ENCODE peak calls at places on chromosomes 4 and X, in ten cellular contexts. P is cardiac muscle cell, M is tibial artery, J is foreskin keratinocyte, B is MM.1S, Z is left ventricle myocardium inferior, A is GM23338, W is tibial nerve, S is H9, H is psoas muscle. N is an unnamed sample.

GRCh38 chr4:173937871-173938270 is 345.6 kb downstream of the FBXO8 start:
- DNase-seq in P (no peak), M (no peak), J (no peak), B (no peak), Z (no peak), A (no peak), W (no peak), S (no peak), H (no peak), N (no peak)

GRCh38 chrX:150372280-150372679 is 9.2 kb downstream of the MAMLD1 start:
- DNase-seq in P (no peak), M (no peak), J (no peak), B (no peak), Z (no peak), A (no peak), W (no peak), S (no peak), H (no peak), N (no peak)

GRCh38 chr4:16530688-16531635 is 304.7 kb upstream of the TAPT1 start:
- DNase-seq in P (no peak), M (no peak), J (no peak), B (no peak), Z (no peak), A (no peak), W (no peak), S (no peak), H (no peak), N (no peak)

GRCh38 chr4:108430921-108431320 is 189.5 kb upstream of the RPL34 start:
- DNase-seq in P (no peak), M (no peak), J (no peak), B (no peak), Z (no peak), A (no peak), W (no peak), S (no peak), H (no peak), N (no peak)

GRCh38 chr4:37639551-37640293 is 46.5 kb downstream of the RELL1 start:
- DNase-seq in P (no peak), M (no peak), J (no peak), B (no peak), Z (no peak), A (no peak), W (no peak), S (no peak), H (no peak), N (no peak)

GRCh38 chrX:119036369-119037029 is 36.3 kb upstream of the CT47C1 start:
- DNase-seq in P (no peak), M (no peak), J (no peak), B (no peak), Z (no peak), A (no peak), W (no peak), S (no peak), H (no peak), N (no peak)

GRCh38 chrX:23883737-23884354 is 23.9 kb downstream of the APOO start:
- DNase-seq in P (no peak), M (no peak), J (peak), B (no peak), Z (no peak), A (peak), W (no peak), S (no peak), H (no peak), N (no peak)

GRCh38 chrX:35150642-35151239 is 208.1 kb downstream of the FAM47B start:
- DNase-seq in P (no peak), M (no peak), J (no peak), B (no peak), Z (no peak), A (no peak), W (no peak), S (no peak), H (no peak), N (no peak)

GRCh38 chrX:19867411-19867732 is 20.0 kb downstream of the SH3KBP1 start:
- DNase-seq in P (no peak), M (no peak), J (no peak), B (no peak), Z (no peak), A (no peak), W (peak), S (no peak), H (no peak), N (no peak)

GRCh38 chr4:81550005-81550896 is 78.5 kb upstream of the RASGEF1B start:
- DNase-seq in P (no peak), M (no peak), J (no peak), B (no peak), Z (no peak), A (no peak), W (no peak), S (no peak), H (peak), N (no peak)

GRCh38 chr4:72564184-72564583 is 4.8 kb downstream of the ADAMTS3 start:
- DNase-seq in P (no peak), M (no peak), J (peak), B (no peak), Z (no peak), A (no peak), W (no peak), S (no peak), H (no peak), N (no peak)

GRCh38 chrX:102067966-102068723 is 57.3 kb upstream of the TCEAL2 start:
- DNase-seq in P (peak), M (no peak), J (peak), B (peak), Z (no peak), A (peak), W (peak), S (no peak), H (no peak), N (no peak)

GRCh38 chr4:165326831-165327210 is 648 bp upstream of the MSMO1 start:
- DNase-seq in P (peak), M (no peak), J (no peak), B (peak), Z (no peak), A (peak), W (no peak), S (peak), H (peak), N (no peak)

GRCh38 chrX:134544614-134545255 is 84.8 kb downstream of the HPRT1 start:
- DNase-seq in P (peak), M (no peak), J (peak), B (no peak), Z (no peak), A (peak), W (no peak), S (peak), H (no peak), N (no peak)

GRCh38 chrX:32408389-32408788 is 803.0 kb downstream of the DMD start:
- DNase-seq in P (no peak), M (no peak), J (no peak), B (peak), Z (no peak), A (peak), W (no peak), S (no peak), H (no peak), N (no peak)
- TF ChIP-seq CTCF in P (no peak), M (no peak), J (peak), B (peak), Z (no peak), A (peak), W (no peak), S (peak), H (no peak), N (no peak)

GRCh38 chr4:153344131-153345010 is at the start of gene MND1:
- DNase-seq in P (peak), M (peak), J (peak), B (peak), Z (peak), A (peak), W (peak), S (peak), H (peak), N (peak)

GRCh38 chr4:153346563-153346962 is 2.1 kb downstream of the MND1 start:
- DNase-seq in P (peak), M (no peak), J (no peak), B (no peak), Z (no peak), A (peak), W (no peak), S (no peak), H (no peak), N (no peak)

GRCh38 chr4:153346031-153346430 is 1.5 kb downstream of the MND1 start:
- DNase-seq in P (no peak), M (no peak), J (no peak), B (no peak), Z (no peak), A (no peak), W (no peak), S (no peak), H (no peak), N (no peak)

GRCh38 chr4:153347117-153347516 is 2.6 kb downstream of the MND1 start:
- DNase-seq in P (no peak), M (no peak), J (no peak), B (no peak), Z (no peak), A (no peak), W (no peak), S (no peak), H (no peak), N (no peak)

GRCh38 chr4:153345011-153345981 is 808 bp downstream of the MND1 start:
- DNase-seq in P (peak), M (peak), J (peak), B (peak), Z (no peak), A (peak), W (peak), S (peak), H (peak), N (peak)
- H3K27ac ChIP-seq in P (no peak), M (peak), J (peak), B (peak), Z (no peak), A (peak), W (no peak), S (no peak), H (peak), N (no peak)

GRCh38 chr4:129164243-129164642 is 68.3 kb downstream of the C4orf33 start:
- DNase-seq in P (no peak), M (no peak), J (no peak), B (no peak), Z (no peak), A (no peak), W (no peak), S (no peak), H (no peak), N (no peak)

GRCh38 chr4:129162450-129162849 is 66.5 kb downstream of the C4orf33 start:
- DNase-seq in P (no peak), M (no peak), J (no peak), B (no peak), Z (no peak), A (no peak), W (no peak), S (no peak), H (no peak), N (no peak)

GRCh38 chr4:129163427-129163826 is 67.5 kb downstream of the C4orf33 start:
- DNase-seq in P (no peak), M (no peak), J (no peak), B (no peak), Z (no peak), A (no peak), W (no peak), S (no peak), H (no peak), N (no peak)

GRCh38 chr4:129172181-129172580 is 76.2 kb downstream of the C4orf33 start:
- DNase-seq in P (no peak), M (no peak), J (no peak), B (no peak), Z (no peak), A (no peak), W (no peak), S (no peak), H (no peak), N (no peak)

DNA sequence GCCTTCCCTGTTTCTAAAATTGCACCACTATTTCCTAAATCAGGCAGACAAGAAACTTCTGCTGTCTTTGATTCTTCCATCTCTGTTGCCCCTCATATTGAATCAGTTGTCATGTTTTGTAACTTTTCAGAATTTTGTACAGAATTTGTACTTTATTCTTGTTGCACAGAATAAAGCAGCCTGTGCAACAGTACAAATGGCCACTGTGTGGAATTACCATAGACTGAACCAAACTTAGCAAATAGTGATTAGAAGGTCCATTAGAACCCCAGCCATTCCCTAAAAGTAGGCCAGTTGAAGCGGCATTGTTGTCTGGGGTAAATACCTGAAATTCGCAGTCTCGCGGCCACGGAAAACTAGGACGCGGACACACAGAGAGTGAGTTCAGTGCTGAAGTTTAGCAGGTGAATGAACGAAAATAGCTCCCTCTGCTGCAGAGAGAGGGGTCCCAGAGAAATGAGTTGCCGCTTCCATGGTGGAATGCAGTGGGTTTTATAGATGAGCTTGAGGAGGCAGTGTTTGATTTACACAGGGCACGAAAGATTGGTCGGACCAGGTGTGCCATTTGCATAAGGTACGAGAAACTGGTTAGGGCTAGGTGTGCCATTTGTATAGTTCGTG is 71.8 kb downstream of the C4orf33 start:
- DNase-seq in P (peak), M (no peak), J (peak), B (no peak), Z (no peak), A (peak), W (no peak), S (peak), H (no peak), N (no peak)
- TF ChIP-seq CTCF in P (no peak), M (no peak), J (peak), B (no peak), Z (peak), A (peak), W (no peak), S (peak), H (no peak), N (no peak)

GRCh38 chrX:48676893-48677270 is 6.7 kb upstream of the WAS start:
- DNase-seq in P (no peak), M (no peak), J (no peak), B (peak), Z (no peak), A (peak), W (no peak), S (peak), H (no peak), N (no peak)
- H3K27ac ChIP-seq in P (peak), M (peak), J (no peak), B (peak), Z (peak), A (peak), W (peak), S (no peak), H (peak), N (peak)